ENCODE peak calls at places on chromosome X, in six cellular contexts. E, U, H, V, S and N are unnamed samples.

GRCh38 chrX:153783378-153784013 is 2.7 kb downstream of the SRPK3 start:
- DNase-seq in H (no peak), E (no peak), S (no peak), U (no peak), V (no peak), N (no peak)

GRCh38 chrX:69163936-69164741 is 1.1 kb downstream of the PJA1 start:
- DNase-seq in H (peak), U (no peak), V (no peak), E (peak), S (peak), N (no peak)

GRCh38 chrX:123833387-123833786 is 26.5 kb upstream of the XIAP start:
- DNase-seq in V (peak), E (peak), U (no peak), S (peak), H (peak), N (peak)

GRCh38 chrX:17788439-17788838 is 51.1 kb downstream of the SCML1 start:
- DNase-seq in E (no peak), U (no peak), S (peak), H (peak), V (peak), N (peak)

GRCh38 chrX:123884809-123885408 is 25.1 kb downstream of the XIAP start:
- DNase-seq in U (no peak), E (no peak), H (peak), V (peak), S (no peak), N (peak)

GRCh38 chrX:38561951-38562719 is 793 bp downstream of the TSPAN7 start:
- DNase-seq in S (peak), H (no peak), V (no peak), E (no peak), U (peak), N (no peak)

GRCh38 chrX:30863969-30864368 is 25.1 kb downstream of the TAB3 start:
- DNase-seq in U (no peak), V (no peak), S (peak), H (no peak), E (no peak), N (no peak)

GRCh38 chrX:134004038-134004437 is 18.6 kb upstream of the GPC3 start:
- DNase-seq in S (no peak), E (no peak), U (no peak), H (peak), V (no peak), N (no peak)

GRCh38 chrX:126141014-126141413 is 25.1 kb downstream of the DCAF12L2 start:
- DNase-seq in U (no peak), E (no peak), V (no peak), H (no peak), S (no peak), N (no peak)

GRCh38 chrX:103248553-103248952 is 6.4 kb downstream of the TCEAL8 start:
- DNase-seq in V (peak), E (no peak), H (peak), U (no peak), S (no peak), N (no peak)

GRCh38 chrX:48689143-48689920 is 5.7 kb downstream of the WAS start:
- DNase-seq in E (no peak), S (no peak), U (no peak), H (no peak), V (no peak), N (no peak)

GRCh38 chrX:16469870-16470269 is 180.1 kb upstream of the S100G start:
- DNase-seq in V (no peak), S (no peak), E (no peak), H (no peak), U (no peak), N (no peak)

GRCh38 chrX:72358313-72358712 is 52.6 kb upstream of the CITED1 start:
- DNase-seq in U (no peak), S (no peak), E (no peak), H (peak), V (peak), N (no peak)

GRCh38 chrX:33053001-33053400 is 158.3 kb downstream of the DMD start:
- DNase-seq in U (no peak), V (no peak), S (no peak), E (no peak), H (no peak), N (no peak)